ENCODE peak calls at places on chromosome 10, in ten cellular contexts. Z is DMS53; X is activated CD4-positive, alpha-beta T cell treated with anti-CD3 and anti-CD28 coated beads, Interleukin-2, amount 10 ng/mL, durations not matched to agents 7 days and 5 days; M is GM23248; A is HCT116; C is iris pigment epithelial cell; B is fibroblast of the aortic adventitia; K is occipital lobe; D is psoas muscle; Y is hypothalamus. P is an unnamed sample.

GRCh38 chr10:48246501-48246900 is 28.0 kb downstream of the FRMPD2 start:
- DNase-seq in Z (no peak), X (no peak), M (no peak), A (no peak), C (no peak), B (no peak), K (no peak), D (no peak), Y (no peak), P (no peak)

GRCh38 chr10:110254467-110254866 is 47.1 kb downstream of the MXI1 start:
- DNase-seq in Z (no peak), X (no peak), M (no peak), A (no peak), C (no peak), B (no peak), K (no peak), D (no peak), Y (no peak), P (no peak)

GRCh38 chr10:103574116-103575061 is 80.9 kb downstream of the NEURL1 start:
- DNase-seq in Z (peak), X (no peak), M (no peak), A (no peak), C (no peak), B (peak), K (no peak), D (peak), Y (no peak), P (no peak)

GRCh38 chr10:5147255-5147980 is 37.5 kb downstream of the AKR1C8 start:
- DNase-seq in Z (no peak), X (no peak), M (no peak), A (no peak), C (peak), B (no peak), K (no peak), D (no peak), Y (no peak), P (peak)

GRCh38 chr10:31693499-31693898 is 235.1 kb downstream of the ARHGAP12 start:
- DNase-seq in Z (no peak), X (no peak), M (no peak), A (no peak), C (no peak), B (no peak), K (no peak), D (no peak), Y (no peak), P (no peak)

GRCh38 chr10:72333111-72334012 is 21.4 kb downstream of the DNAJB12 start:
- DNase-seq in Z (no peak), X (no peak), M (no peak), A (no peak), C (no peak), B (no peak), K (no peak), D (no peak), Y (no peak), P (no peak)

GRCh38 chr10:108439397-108439796 is 1274.9 kb upstream of the SORCS1 start:
- DNase-seq in Z (peak), X (no peak), M (peak), A (no peak), C (no peak), B (peak), K (no peak), D (no peak), Y (no peak), P (no peak)

GRCh38 chr10:24503627-24504320 is 219.9 kb downstream of the ARHGAP21 start:
- DNase-seq in Z (peak), X (peak), M (peak), A (peak), C (peak), B (peak), K (no peak), D (no peak), Y (no peak), P (peak)

GRCh38 chr10:117684211-117684610 is 141.7 kb downstream of the EMX2 start:
- DNase-seq in Z (no peak), X (no peak), M (no peak), A (no peak), C (no peak), B (no peak), K (no peak), D (no peak), Y (no peak), P (no peak)

GRCh38 chr10:29856295-29856694 is 203.1 kb downstream of the JCAD start:
- DNase-seq in Z (no peak), X (no peak), M (no peak), A (no peak), C (no peak), B (no peak), K (no peak), D (no peak), Y (no peak), P (no peak)

GRCh38 chr10:5614081-5614721 is 52.2 kb downstream of the ASB13 start:
- DNase-seq in Z (peak), X (no peak), M (peak), A (no peak), C (peak), B (peak), K (no peak), D (peak), Y (no peak), P (no peak)

GRCh38 chr10:22849077-22849810 is 78.6 kb upstream of the ARMC3 start:
- DNase-seq in Z (no peak), X (no peak), M (peak), A (no peak), C (peak), B (peak), K (peak), D (peak), Y (peak), P (peak)

GRCh38 chr10:48745662-48746245 is 61.1 kb downstream of the WDFY4 start:
- DNase-seq in Z (no peak), X (no peak), M (no peak), A (no peak), C (no peak), B (no peak), K (no peak), D (no peak), Y (no peak), P (no peak)

GRCh38 chr10:21060626-21061025 is 163.5 kb upstream of the NEBL start:
- DNase-seq in Z (no peak), X (no peak), M (no peak), A (no peak), C (peak), B (no peak), K (no peak), D (no peak), Y (no peak), P (no peak)

P was measured in small intestine.